ENCODE peak calls at places on chromosomes 6 and 20, in six cellular contexts. J is endodermal cell; C is activated CD8-positive, alpha-beta T cell treated with anti-CD3 and anti-CD28 coated beads for 36 hours; T is GM10248; A is spleen; B is fibroblast of lung. X is an unnamed sample.

GRCh38 chr6:49257549-49257948 is 205.5 kb downstream of the MMUT start:
- DNase-seq in J (peak), C (no peak), A (no peak), B (no peak), T (no peak), X (no peak)

GRCh38 chr6:168640738-168641137 is 199.8 kb downstream of the SMOC2 start:
- DNase-seq in B (no peak), C (no peak), A (no peak), T (no peak), J (no peak), X (no peak)

GRCh38 chr6:37794825-37795224 is 24.7 kb upstream of the ZFAND3 start:
- DNase-seq in J (no peak), T (no peak), B (peak), A (no peak), C (no peak), X (no peak)

GRCh38 chr6:108341312-108341711 is 46.5 kb downstream of the AFG1L start:
- DNase-seq in C (no peak), B (no peak), A (no peak), T (no peak), J (no peak), X (no peak)

GRCh38 chr20:24045621-24046020 is 57.0 kb upstream of the GGTLC1 start:
- DNase-seq in B (no peak), A (no peak), C (peak), J (no peak), T (no peak), X (no peak)

GRCh38 chr6:76004202-76004601 is 68.3 kb downstream of the IMPG1 start:
- DNase-seq in A (no peak), C (no peak), B (no peak), J (no peak), T (no peak), X (no peak)

GRCh38 chr20:23048283-23049200 is 930 bp downstream of the THBD start:
- DNase-seq in C (peak), A (peak), B (peak), T (peak), J (peak), X (no peak)

GRCh38 chr20:63093966-63094766 is 87.4 kb upstream of the BHLHE23 start:
- DNase-seq in B (no peak), C (no peak), T (no peak), A (peak), J (peak), X (no peak)

GRCh38 chr6:161498359-161498758 is 224.5 kb upstream of the AGPAT4 start:
- DNase-seq in C (no peak), A (no peak), T (no peak), B (peak), J (peak), X (no peak)

DNA sequence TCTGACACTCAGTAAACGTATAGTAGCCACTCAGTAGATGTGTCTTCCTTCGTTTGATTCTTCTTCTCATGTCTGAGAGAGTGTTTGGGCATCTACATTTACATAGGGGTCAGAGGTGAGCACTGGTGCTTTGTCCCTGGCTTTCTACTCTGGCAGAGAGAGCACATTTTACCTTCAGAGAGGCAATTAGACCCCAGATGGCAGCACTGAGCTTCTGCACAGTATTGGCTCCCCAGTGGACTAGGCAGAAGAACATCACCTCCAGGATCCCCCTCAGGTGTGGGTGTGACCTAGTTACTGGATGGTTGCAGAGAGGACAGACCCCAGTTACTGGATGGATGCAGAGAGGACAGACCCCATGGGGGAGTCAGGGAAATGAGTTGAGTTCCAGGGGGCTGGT is 327.2 kb downstream of the DHX35 start:
- DNase-seq in J (peak), T (peak), C (peak), A (no peak), B (no peak), X (no peak)
- TF ChIP-seq CTCF in J (peak), T (peak), C (peak), A (no peak), B (no peak), X (no peak)

GRCh38 chr6:138204792-138205384 is 13.4 kb downstream of the PBOV1 start:
- DNase-seq in T (no peak), C (no peak), J (no peak), B (no peak), A (no peak), X (no peak)
- TF ChIP-seq CTCF in T (no peak), C (no peak), J (no peak), B (no peak), A (no peak), X (no peak)

GRCh38 chr6:79127660-79128059 is 49.6 kb upstream of the PHIP start:
- DNase-seq in B (no peak), C (no peak), T (no peak), A (no peak), J (peak), X (no peak)
- TF ChIP-seq CTCF in B (no peak), C (no peak), T (no peak), A (no peak), J (peak), X (no peak)

GRCh38 chr20:6613280-6613861 is 154.1 kb upstream of the BMP2 start:
- DNase-seq in T (no peak), A (no peak), B (no peak), J (no peak), C (no peak), X (no peak)
- TF ChIP-seq CTCF in T (no peak), A (no peak), B (no peak), J (no peak), C (no peak), X (no peak)

GRCh38 chr6:166834049-166834448 is 122.3 kb downstream of the RNASET2 start:
- DNase-seq in A (no peak), J (no peak), T (no peak), B (no peak), C (no peak), X (no peak)

GRCh38 chr6:166842607-166843006 is 113.7 kb downstream of the RNASET2 start:
- DNase-seq in B (no peak), C (no peak), A (no peak), J (no peak), T (no peak), X (no peak)

GRCh38 chr6:166839006-166839405 is 117.3 kb downstream of the RNASET2 start:
- DNase-seq in B (no peak), T (no peak), C (no peak), A (no peak), J (no peak), X (no peak)

GRCh38 chr6:166839569-166839968 is 116.8 kb downstream of the RNASET2 start:
- DNase-seq in B (no peak), A (no peak), T (no peak), J (no peak), C (no peak), X (no peak)

GRCh38 chr6:166836785-166837718 is 119.3 kb downstream of the RNASET2 start:
- DNase-seq in A (no peak), B (no peak), T (no peak), J (no peak), C (no peak), X (no peak)
- TF ChIP-seq CTCF in A (no peak), B (no peak), T (no peak), J (peak), C (no peak), X (no peak)

GRCh38 chr6:137869781-137870180 is 2.7 kb downstream of the TNFAIP3 start:
- DNase-seq in C (no peak), T (no peak), A (no peak), J (no peak), B (no peak), X (no peak)

GRCh38 chr6:137872071-137872470 is 5.0 kb downstream of the TNFAIP3 start:
- DNase-seq in B (no peak), T (no peak), J (no peak), A (no peak), C (no peak), X (no peak)

GRCh38 chr6:137870286-137870685 is 3.2 kb downstream of the TNFAIP3 start:
- DNase-seq in J (no peak), C (no peak), B (no peak), T (no peak), A (no peak), X (no peak)

GRCh38 chr6:137871299-137871698 is 4.2 kb downstream of the TNFAIP3 start:
- DNase-seq in J (no peak), T (no peak), C (no peak), A (peak), B (no peak), X (no peak)

DNA sequence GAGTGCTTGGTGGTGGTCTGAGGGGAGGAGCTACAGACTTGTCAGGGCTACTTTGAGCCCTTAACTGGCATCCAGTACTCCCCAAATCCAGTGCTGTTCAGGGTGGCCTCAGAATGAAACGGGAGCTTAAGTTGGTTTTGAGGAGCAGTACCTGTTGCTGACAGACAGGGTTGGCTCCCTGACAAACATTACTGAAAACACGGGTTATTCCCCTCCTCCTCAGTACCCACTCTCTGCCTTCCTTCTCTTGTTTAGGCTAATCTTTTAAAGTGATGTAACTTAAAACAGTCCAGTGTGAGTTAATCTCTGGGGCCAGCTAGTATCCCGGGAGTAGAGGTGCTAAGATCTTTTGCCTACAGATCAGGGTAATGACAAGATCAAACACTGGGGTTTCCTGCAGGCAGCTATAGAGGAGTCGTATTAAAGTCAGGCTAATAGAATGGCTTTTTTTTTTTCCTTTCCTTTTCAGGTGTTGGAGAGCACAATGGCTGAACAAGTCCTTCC is 3.7 kb downstream of the TNFAIP3 start:
- DNase-seq in C (peak), B (no peak), J (no peak), T (peak), A (no peak), X (no peak)
- TF ChIP-seq CTCF in C (peak), B (peak), J (peak), T (no peak), A (peak), X (no peak)

GRCh38 chr6:19210849-19211590 is 626.1 kb upstream of the ID4 start:
- DNase-seq in T (peak), B (no peak), J (peak), C (peak), A (peak), X (no peak)
- TF ChIP-seq CTCF in T (peak), B (no peak), J (peak), C (no peak), A (no peak), X (no peak)

GRCh38 chr6:7238900-7239589 is 74.0 kb downstream of the SSR1 start:
- DNase-seq in A (peak), T (peak), B (peak), J (peak), C (peak), X (no peak)
- TF ChIP-seq CTCF in A (peak), T (peak), B (peak), J (peak), C (peak), X (no peak)

X was measured in vagina.